ENCODE peak calls at places on chromosomes 12 and 14, in ten cellular contexts. One of them, this sample, is unnamed.
A peak's percentile ranks its signal among the peaks of the same experiment; 100 is the strongest.

GRCh38 chr12:47981496-47982260 is 18.3 kb downstream of the TMEM106C start:
- DNase-seq in lung: no peak
- DNase-seq in adipocyte: no peak
- DNase-seq in RWPE2: no peak
- DNase-seq in GM23338: no peak
- DNase-seq in right lobe of liver: no peak
- DNase-seq in H9: no peak
- DNase-seq in left lung: peak; percentile 53
- DNase-seq in hepatocyte: no peak
- DNase-seq in PC-9: no peak
- DNase-seq in this sample: no peak

GRCh38 chr14:21202463-21203358 is 46.8 kb upstream of the OR5AU1 start:
- DNase-seq in left lung: no peak
- DNase-seq in PC-9: no peak
- DNase-seq in lung: no peak
- DNase-seq in hepatocyte: no peak
- DNase-seq in right lobe of liver: no peak
- DNase-seq in GM23338: no peak
- DNase-seq in adipocyte: no peak
- DNase-seq in RWPE2: no peak
- DNase-seq in H9: no peak
- DNase-seq in this sample: no peak

GRCh38 chr14:99391671-99392070 is 89.0 kb downstream of the SETD3 start:
- DNase-seq in hepatocyte: no peak
- DNase-seq in RWPE2: no peak
- DNase-seq in lung: peak; percentile 42
- DNase-seq in adipocyte: no peak
- DNase-seq in GM23338: no peak
- DNase-seq in left lung: no peak
- DNase-seq in right lobe of liver: no peak
- DNase-seq in H9: no peak
- DNase-seq in PC-9: no peak
- DNase-seq in this sample: no peak

GRCh38 chr14:41532255-41532654 is 74.4 kb upstream of the LRFN5 start:
- DNase-seq in hepatocyte: no peak
- DNase-seq in H9: no peak
- DNase-seq in GM23338: no peak
- DNase-seq in lung: no peak
- DNase-seq in adipocyte: no peak
- DNase-seq in left lung: no peak
- DNase-seq in PC-9: no peak
- DNase-seq in right lobe of liver: no peak
- DNase-seq in RWPE2: no peak
- DNase-seq in this sample: no peak

GRCh38 chr14:101121399-101122113 is 218.0 kb upstream of the RTL1 start:
- DNase-seq in GM23338: no peak
- DNase-seq in left lung: peak; percentile 31
- DNase-seq in adipocyte: no peak
- DNase-seq in RWPE2: no peak
- DNase-seq in right lobe of liver: peak; percentile 31
- DNase-seq in hepatocyte: no peak
- DNase-seq in PC-9: no peak
- DNase-seq in lung: peak; percentile 19
- DNase-seq in H9: no peak
- DNase-seq in this sample: no peak

GRCh38 chr12:64825143-64826011 is 930 bp downstream of the TBC1D30 start:
- DNase-seq in RWPE2: no peak
- DNase-seq in PC-9: no peak
- DNase-seq in GM23338: peak; percentile 60
- DNase-seq in H9: peak; percentile 46
- DNase-seq in adipocyte: no peak
- DNase-seq in left lung: no peak
- DNase-seq in right lobe of liver: no peak
- DNase-seq in lung: no peak
- DNase-seq in hepatocyte: no peak
- DNase-seq in this sample: no peak

GRCh38 chr12:122908915-122909314 is 13.0 kb upstream of the VPS37B start:
- DNase-seq in lung: no peak
- DNase-seq in adipocyte: no peak
- DNase-seq in GM23338: no peak
- DNase-seq in right lobe of liver: no peak
- DNase-seq in RWPE2: no peak
- DNase-seq in left lung: no peak
- DNase-seq in PC-9: no peak
- DNase-seq in hepatocyte: no peak
- DNase-seq in H9: no peak
- DNase-seq in this sample: no peak

GRCh38 chr14:105495101-105495989 is 4.3 kb downstream of the TEDC1 start:
- DNase-seq in PC-9: no peak
- DNase-seq in right lobe of liver: peak; percentile 96
- DNase-seq in left lung: peak; percentile 33
- DNase-seq in H9: peak; percentile 18
- DNase-seq in lung: no peak
- DNase-seq in adipocyte: no peak
- DNase-seq in RWPE2: peak; percentile 70
- DNase-seq in hepatocyte: peak; percentile 8
- DNase-seq in GM23338: no peak
- DNase-seq in this sample: no peak

GRCh38 chr14:84493779-84494178 is 1036.2 kb upstream of the FLRT2 start:
- DNase-seq in left lung: no peak
- DNase-seq in lung: no peak
- DNase-seq in PC-9: no peak
- DNase-seq in H9: no peak
- DNase-seq in adipocyte: no peak
- DNase-seq in RWPE2: no peak
- DNase-seq in hepatocyte: no peak
- DNase-seq in GM23338: peak; percentile 31
- DNase-seq in right lobe of liver: no peak
- DNase-seq in this sample: no peak

GRCh38 chr14:23051482-23051881 is 5.8 kb downstream of the CDH24 start:
- DNase-seq in hepatocyte: no peak
- DNase-seq in adipocyte: no peak
- DNase-seq in right lobe of liver: no peak
- DNase-seq in lung: no peak
- DNase-seq in RWPE2: no peak
- DNase-seq in PC-9: no peak
- DNase-seq in GM23338: no peak
- DNase-seq in H9: no peak
- DNase-seq in left lung: no peak
- DNase-seq in this sample: no peak

GRCh38 chr14:70254476-70254961 is 65.8 kb upstream of the SLC8A3 start:
- DNase-seq in RWPE2: no peak
- DNase-seq in PC-9: peak; percentile 28
- DNase-seq in adipocyte: peak; percentile 43
- DNase-seq in right lobe of liver: peak; percentile 75
- DNase-seq in GM23338: peak; percentile 59
- DNase-seq in lung: peak; percentile 38
- DNase-seq in left lung: peak; percentile 33
- DNase-seq in H9: peak; percentile 63
- DNase-seq in hepatocyte: peak; percentile 84
- DNase-seq in this sample: peak; percentile 71

GRCh38 chr14:77708749-77709148 is 846 bp downstream of the SLIRP start:
- DNase-seq in GM23338: no peak
- DNase-seq in left lung: no peak
- DNase-seq in adipocyte: no peak
- DNase-seq in H9: no peak
- DNase-seq in right lobe of liver: no peak
- DNase-seq in RWPE2: no peak
- DNase-seq in hepatocyte: no peak
- DNase-seq in lung: no peak
- DNase-seq in PC-9: no peak
- DNase-seq in this sample: no peak

GRCh38 chr12:113271853-113272561 is 50.7 kb downstream of the TPCN1 start:
- DNase-seq in GM23338: peak; percentile 24
- DNase-seq in lung: peak; percentile 52
- DNase-seq in PC-9: no peak
- DNase-seq in adipocyte: peak; percentile 94
- DNase-seq in left lung: peak; percentile 82
- DNase-seq in RWPE2: no peak
- DNase-seq in right lobe of liver: peak; percentile 67
- DNase-seq in hepatocyte: peak; percentile 69
- DNase-seq in H9: no peak
- DNase-seq in this sample: peak; percentile 35

GRCh38 chr12:131018221-131018620 is 64.5 kb downstream of the ADGRD1 start:
- DNase-seq in right lobe of liver: no peak
- DNase-seq in adipocyte: no peak
- DNase-seq in lung: no peak
- DNase-seq in hepatocyte: no peak
- DNase-seq in left lung: no peak
- DNase-seq in PC-9: no peak
- DNase-seq in RWPE2: peak; percentile 43
- DNase-seq in H9: no peak
- DNase-seq in GM23338: no peak
- DNase-seq in this sample: no peak

DNA sequence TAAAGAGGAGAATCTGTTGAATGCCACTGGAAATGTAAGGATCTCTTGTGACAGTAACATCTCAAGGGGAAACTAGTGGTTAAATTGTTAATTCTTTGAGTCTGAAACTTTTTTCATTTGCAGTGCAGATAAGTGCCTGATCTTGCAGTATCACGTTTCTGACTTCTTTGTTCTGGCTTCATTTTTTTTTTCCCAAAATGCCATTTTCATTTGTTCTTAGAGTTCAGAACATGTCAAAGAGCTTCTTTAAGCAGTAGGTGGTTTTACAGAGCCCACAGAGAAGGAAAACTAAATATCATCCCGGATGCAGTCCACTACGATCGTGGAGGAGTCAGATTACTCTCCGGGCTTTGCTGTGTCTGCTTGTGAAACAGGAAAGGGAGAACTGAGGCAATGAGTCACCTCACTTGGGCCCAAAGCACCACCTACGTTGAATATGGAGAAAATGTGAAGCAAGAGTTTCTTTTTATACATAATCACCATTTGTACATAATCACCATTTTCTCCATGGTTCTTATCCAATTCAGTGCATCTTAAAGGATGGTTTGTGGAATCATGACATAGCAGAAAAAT is 43.9 kb downstream of the HMGA2 start:
- DNase-seq in H9: no peak
- DNase-seq in left lung: no peak
- DNase-seq in adipocyte: peak; percentile 94
- DNase-seq in hepatocyte: peak; percentile 28
- DNase-seq in GM23338: no peak
- DNase-seq in lung: no peak
- DNase-seq in RWPE2: no peak
- DNase-seq in PC-9: no peak
- DNase-seq in right lobe of liver: no peak
- DNase-seq in this sample: no peak
- H3K4me1 ChIP-seq in H9: no peaks in the 10 kb centered on the region
- H3K4me1 ChIP-seq in left lung: no peaks in the 10 kb centered on the region
- H3K4me1 ChIP-seq in adipocyte: peaks cover 30% of the 10 kb centered on the region
- H3K4me1 ChIP-seq in hepatocyte: no peaks in the 10 kb centered on the region
- H3K4me1 ChIP-seq in GM23338: peaks cover 16% of the 10 kb centered on the region
- H3K4me1 ChIP-seq in lung: no peaks in the 10 kb centered on the region
- H3K4me1 ChIP-seq in RWPE2: peaks cover 46% of the 10 kb centered on the region
- H3K4me1 ChIP-seq in PC-9: no peaks in the 10 kb centered on the region
- H3K4me1 ChIP-seq in right lobe of liver: no peaks in the 10 kb centered on the region
- H3K4me1 ChIP-seq in this sample: no peaks in the 10 kb centered on the region

DNA sequence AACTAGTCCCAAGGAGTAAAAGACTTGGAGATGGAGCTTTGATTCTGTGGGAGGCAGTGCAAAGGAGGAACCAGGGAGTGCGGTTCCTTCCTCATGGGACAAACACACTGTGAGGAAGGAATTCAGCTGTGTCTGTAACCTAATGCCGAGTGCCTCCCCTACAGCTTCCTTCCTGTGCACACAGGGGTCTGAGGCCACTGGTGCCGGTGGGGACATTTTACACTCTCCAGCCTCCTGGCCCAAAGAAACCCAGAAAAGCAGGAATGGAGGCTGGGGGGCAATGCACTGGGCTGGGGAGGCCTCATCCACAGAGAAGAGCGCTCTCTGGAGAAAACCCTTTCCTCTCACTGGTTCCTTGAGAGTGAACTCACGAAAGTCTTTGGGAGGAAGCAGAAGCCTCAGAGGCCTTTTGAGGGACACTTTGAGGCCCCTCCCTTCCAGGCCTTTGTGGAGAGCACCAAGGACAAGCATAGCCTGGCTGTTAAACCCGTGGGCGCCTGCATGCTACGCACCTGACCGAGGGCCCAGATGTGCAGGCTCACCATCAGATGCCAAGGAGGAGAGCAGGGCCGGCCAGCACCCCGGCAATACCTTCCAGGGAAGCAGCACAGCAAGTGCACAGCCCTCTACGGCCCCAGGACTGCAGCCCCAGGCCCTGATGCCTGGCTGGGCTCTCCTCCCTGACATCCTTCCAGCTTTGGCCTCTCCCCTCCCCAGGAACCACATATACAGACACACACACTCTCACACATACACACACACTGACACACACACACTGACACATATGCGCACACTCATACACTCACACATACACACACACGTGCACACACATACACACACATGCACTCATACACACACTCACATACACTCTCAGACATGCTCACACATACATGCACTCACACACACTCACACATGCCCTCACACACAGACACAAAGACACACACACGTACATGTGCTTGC is 52.0 kb downstream of the NFKBIA start:
- DNase-seq in adipocyte: no peak
- DNase-seq in right lobe of liver: peak; percentile 71
- DNase-seq in left lung: peak; percentile 39
- DNase-seq in GM23338: no peak
- DNase-seq in lung: no peak
- DNase-seq in hepatocyte: no peak
- DNase-seq in H9: no peak
- DNase-seq in RWPE2: no peak
- DNase-seq in PC-9: no peak
- DNase-seq in this sample: no peak
- H3K4me1 ChIP-seq in adipocyte: no peaks in the 10 kb centered on the region
- H3K4me1 ChIP-seq in right lobe of liver: no peaks in the 10 kb centered on the region
- H3K4me1 ChIP-seq in left lung: peaks cover 34% of the 10 kb centered on the region
- H3K4me1 ChIP-seq in GM23338: peaks cover 17% of the 10 kb centered on the region
- H3K4me1 ChIP-seq in lung: no peaks in the 10 kb centered on the region
- H3K4me1 ChIP-seq in hepatocyte: peaks cover 26% of the 10 kb centered on the region
- H3K4me1 ChIP-seq in H9: peaks cover 4% of the 10 kb centered on the region
- H3K4me1 ChIP-seq in RWPE2: peaks cover 9% of the 10 kb centered on the region
- H3K4me1 ChIP-seq in PC-9: peaks cover 49% of the 10 kb centered on the region
- H3K4me1 ChIP-seq in this sample: peaks cover 41% of the 10 kb centered on the region

GRCh38 chr14:103545219-103545914 is 16.4 kb downstream of the TRMT61A start:
- DNase-seq in H9: no peak
- DNase-seq in adipocyte: no peak
- DNase-seq in right lobe of liver: no peak
- DNase-seq in left lung: no peak
- DNase-seq in RWPE2: no peak
- DNase-seq in lung: no peak
- DNase-seq in hepatocyte: no peak
- DNase-seq in GM23338: no peak
- DNase-seq in PC-9: no peak
- DNase-seq in this sample: no peak
- H3K4me1 ChIP-seq in H9: no peaks in the 10 kb centered on the region
- H3K4me1 ChIP-seq in adipocyte: peaks cover 55% of the 10 kb centered on the region
- H3K4me1 ChIP-seq in right lobe of liver: no peaks in the 10 kb centered on the region
- H3K4me1 ChIP-seq in left lung: peaks cover 31% of the 10 kb centered on the region
- H3K4me1 ChIP-seq in RWPE2: peaks cover 19% of the 10 kb centered on the region
- H3K4me1 ChIP-seq in lung: peaks cover under 1% of the 10 kb centered on the region
- H3K4me1 ChIP-seq in hepatocyte: peaks cover 29% of the 10 kb centered on the region
- H3K4me1 ChIP-seq in GM23338: peaks cover 18% of the 10 kb centered on the region
- H3K4me1 ChIP-seq in PC-9: peaks cover 33% of the 10 kb centered on the region
- H3K4me1 ChIP-seq in this sample: peaks cover 6% of the 10 kb centered on the region

GRCh38 chr14:92215579-92215978 is 93.8 kb downstream of the CPSF2 start:
- DNase-seq in RWPE2: no peak
- DNase-seq in H9: no peak
- DNase-seq in GM23338: no peak
- DNase-seq in lung: no peak
- DNase-seq in left lung: no peak
- DNase-seq in PC-9: no peak
- DNase-seq in adipocyte: no peak
- DNase-seq in hepatocyte: no peak
- DNase-seq in right lobe of liver: no peak
- DNase-seq in this sample: no peak
- H3K4me1 ChIP-seq in RWPE2: no peaks in the 10 kb centered on the region
- H3K4me1 ChIP-seq in H9: no peaks in the 10 kb centered on the region
- H3K4me1 ChIP-seq in GM23338: no peaks in the 10 kb centered on the region
- H3K4me1 ChIP-seq in lung: no peaks in the 10 kb centered on the region
- H3K4me1 ChIP-seq in left lung: no peaks in the 10 kb centered on the region
- H3K4me1 ChIP-seq in PC-9: no peaks in the 10 kb centered on the region
- H3K4me1 ChIP-seq in adipocyte: peaks cover 6% of the 10 kb centered on the region
- H3K4me1 ChIP-seq in hepatocyte: no peaks in the 10 kb centered on the region
- H3K4me1 ChIP-seq in right lobe of liver: no peaks in the 10 kb centered on the region
- H3K4me1 ChIP-seq in this sample: no peaks in the 10 kb centered on the region